ENCODE peak calls at places on chromosomes 7 and 10, in eight cellular contexts. O, G, Q, J, R, M, X and E are unnamed samples.

GRCh38 chr7:134419875-134420274 is 39.0 kb downstream of the AKR1B1 start:
- DNase-seq in O (no peak), G (peak; percentile 24), Q (no peak), J (no peak), R (no peak), M (no peak), X (no peak), E (no peak)

GRCh38 chr7:22109761-22110160 is 164.1 kb upstream of the CDCA7L start:
- DNase-seq in O (peak; percentile 11), G (peak; percentile 7), Q (peak; percentile 52), J (peak; percentile 47), R (no peak), M (peak; percentile 19), X (no peak), E (peak; percentile 12)

GRCh38 chr7:143405158-143405557 is 3.5 kb downstream of the EPHA1 start:
- DNase-seq in O (no peak), G (no peak), Q (no peak), J (no peak), R (no peak), M (no peak), X (peak; percentile 88), E (no peak)

GRCh38 chr7:14395860-14396259 is 406.4 kb upstream of the ETV1 start:
- DNase-seq in O (no peak), G (no peak), Q (no peak), J (no peak), R (no peak), M (no peak), X (no peak), E (no peak)

GRCh38 chr10:98261436-98262277 is 6.3 kb downstream of the LOXL4 start:
- DNase-seq in O (no peak), G (no peak), Q (no peak), J (no peak), R (no peak), M (no peak), X (no peak), E (no peak)

GRCh38 chr7:128759274-128759673 is 16.3 kb downstream of the OPN1SW start:
- DNase-seq in O (no peak), G (no peak), Q (no peak), J (no peak), R (no peak), M (no peak), X (no peak), E (no peak)

GRCh38 chr7:101877882-101878591 is 60.6 kb downstream of the CUX1 start:
- DNase-seq in O (no peak), G (no peak), Q (no peak), J (no peak), R (no peak), M (no peak), X (no peak), E (no peak)

GRCh38 chr7:99365318-99366141 is 9.0 kb upstream of the ARPC1B start:
- DNase-seq in O (peak; percentile 51), G (no peak), Q (peak; percentile 57), J (peak; percentile 64), R (peak; percentile 73), M (peak; percentile 69), X (peak; percentile 83), E (peak; percentile 19)